ENCODE peak calls at places on chromosomes 12 and 14, in nine cellular contexts. E, M, W, V, S, O, Q, C and A are unnamed samples.

GRCh38 chr12:75692883-75693282 is 181.5 kb upstream of the KRR1 start:
- DNase-seq in E (no peak), M (no peak), W (no peak), V (no peak), S (no peak), O (no peak), Q (no peak), C (no peak), A (no peak)

GRCh38 chr12:16346931-16347330 is 514 bp upstream of the MGST1 start:
- DNase-seq in E (no peak), M (no peak), W (no peak), V (no peak), S (no peak), O (no peak), Q (no peak), C (no peak), A (no peak)

GRCh38 chr14:63435838-63436237 is 107.3 kb downstream of the PPP2R5E start:
- DNase-seq in E (no peak), M (no peak), W (no peak), V (no peak), S (no peak), O (no peak), Q (no peak), C (no peak), A (no peak)

GRCh38 chr12:52182898-52183543 is 8.8 kb downstream of the KRT80 start:
- DNase-seq in E (no peak), M (no peak), W (no peak), V (no peak), S (no peak), O (no peak), Q (no peak), C (peak; percentile 20), A (no peak)

GRCh38 chr12:4269279-4269991 is 4.1 kb upstream of the CCND2 start:
- DNase-seq in E (no peak), M (peak; percentile 97), W (peak; percentile 92), V (peak; percentile 93), S (peak; percentile 95), O (no peak), Q (no peak), C (no peak), A (peak; percentile 73)

GRCh38 chr12:88044035-88044434 is 14.8 kb upstream of the C12orf50 start:
- DNase-seq in E (no peak), M (no peak), W (no peak), V (no peak), S (no peak), O (no peak), Q (no peak), C (no peak), A (no peak)

GRCh38 chr12:117037296-117038022 is 61.8 kb downstream of the TESC start:
- DNase-seq in E (no peak), M (no peak), W (no peak), V (no peak), S (no peak), O (no peak), Q (no peak), C (no peak), A (no peak)

GRCh38 chr12:20105938-20106337 is 262.4 kb upstream of the PDE3A start:
- DNase-seq in E (no peak), M (no peak), W (no peak), V (no peak), S (no peak), O (no peak), Q (no peak), C (no peak), A (no peak)

GRCh38 chr12:81274619-81275018 is 196.7 kb downstream of the ACSS3 start:
- DNase-seq in E (no peak), M (no peak), W (no peak), V (no peak), S (no peak), O (no peak), Q (no peak), C (no peak), A (no peak)

GRCh38 chr14:76810953-76811400 is 1.7 kb downstream of the ANGEL1 start:
- DNase-seq in E (no peak), M (peak; percentile 8), W (no peak), V (no peak), S (peak; percentile 19), O (peak; percentile 27), Q (peak; percentile 39), C (peak; percentile 14), A (no peak)

GRCh38 chr12:19800884-19801283 is 361.6 kb downstream of the AEBP2 start:
- DNase-seq in E (no peak), M (no peak), W (no peak), V (no peak), S (no peak), O (no peak), Q (no peak), C (no peak), A (no peak)